ENCODE peak calls at places on chromosome 19, in six cellular contexts. H is AG04450, I is AG09309, V is Panc1, W is vagina, F is colonic mucosa. D is an unnamed sample.

GRCh38 chr19:28881616-28882015 is 331.3 kb downstream of the UQCRFS1 start:
- DNase-seq in F (no peak), V (no peak), I (no peak), H (no peak), W (no peak), D (no peak)

GRCh38 chr19:5680083-5680436 is 256 bp downstream of the MICOS13 start:
- DNase-seq in V (no peak), H (no peak), I (no peak), W (no peak), F (no peak), D (no peak)

GRCh38 chr19:7942981-7943443 is 454 bp downstream of the TIMM44 start:
- DNase-seq in H (no peak), F (no peak), W (no peak), V (no peak), I (no peak), D (no peak)

GRCh38 chr19:32708457-32708856 is 11.1 kb upstream of the TDRD12 start:
- DNase-seq in V (no peak), I (no peak), H (no peak), F (no peak), W (no peak), D (no peak)

GRCh38 chr19:862529-863304 is 3.3 kb downstream of the CFD start:
- DNase-seq in I (no peak), W (no peak), V (no peak), H (no peak), F (peak), D (no peak)

GRCh38 chr19:41263042-41263849 is 926 bp upstream of the HNRNPUL1 start:
- DNase-seq in I (peak), F (peak), H (no peak), V (peak), W (peak), D (peak)

GRCh38 chr19:44356383-44357111 is at the start of gene ZNF112:
- DNase-seq in F (peak), I (peak), H (peak), W (peak), V (peak), D (peak)

GRCh38 chr19:4847190-4847973 is 15.9 kb upstream of the TICAM1 start:
- DNase-seq in W (no peak), F (no peak), H (no peak), I (no peak), V (no peak), D (no peak)

GRCh38 chr19:41144403-41144802 is 30.2 kb downstream of the CYP2F1 start:
- DNase-seq in W (no peak), F (peak), V (peak), I (peak), H (peak), D (peak)

GRCh38 chr19:28884786-28885476 is 328.0 kb downstream of the UQCRFS1 start:
- DNase-seq in F (no peak), I (no peak), W (no peak), V (no peak), H (no peak), D (no peak)

GRCh38 chr19:51668167-51668566 is 21.5 kb upstream of the SIGLEC14 start:
- DNase-seq in F (no peak), W (no peak), V (no peak), H (no peak), I (no peak), D (no peak)

GRCh38 chr19:39398297-39398864 is 7.2 kb downstream of the MED29 start:
- DNase-seq in W (peak), F (peak), I (no peak), H (no peak), V (peak), D (no peak)

GRCh38 chr19:1214299-1214861 is 8.8 kb downstream of the STK11 start:
- DNase-seq in F (no peak), I (no peak), W (no peak), V (no peak), H (no peak), D (no peak)

GRCh38 chr19:16022681-16023557 is 53.4 kb upstream of the TPM4 start:
- DNase-seq in H (no peak), F (no peak), W (no peak), I (no peak), V (no peak), D (no peak)

GRCh38 chr19:57620673-57621348 is 6.8 kb downstream of the ZNF134 start:
- DNase-seq in F (no peak), H (no peak), V (no peak), W (peak), I (no peak), D (no peak)

GRCh38 chr19:13093407-13094284 is 9.0 kb downstream of the LYL1 start:
- DNase-seq in I (peak), H (peak), V (no peak), F (peak), W (no peak), D (peak)

GRCh38 chr19:12769689-12770088 is 5.7 kb downstream of the HOOK2 start:
- DNase-seq in W (no peak), V (no peak), I (no peak), H (no peak), F (peak), D (no peak)

GRCh38 chr19:38831142-38831605 is 420 bp downstream of the ECH1 start:
- DNase-seq in I (peak), W (peak), H (peak), V (no peak), F (peak), D (no peak)

GRCh38 chr19:7139095-7139494 is 69.6 kb downstream of the ZNF557 start:
- DNase-seq in W (no peak), V (no peak), F (no peak), H (no peak), I (no peak), D (no peak)

GRCh38 chr19:15245370-15246197 is 13.3 kb upstream of the EPHX3 start:
- DNase-seq in I (no peak), W (no peak), V (no peak), H (no peak), F (no peak), D (no peak)

GRCh38 chr19:33201473-33201872 is 7.3 kb downstream of the LRP3 start:
- DNase-seq in V (no peak), H (no peak), W (no peak), F (no peak), I (no peak), D (no peak)

GRCh38 chr19:8089664-8090601 is 37.4 kb downstream of the CCL25 start:
- DNase-seq in W (no peak), H (no peak), I (no peak), F (no peak), V (no peak), D (no peak)

GRCh38 chr19:47432091-47432490 is 12.8 kb upstream of the MEIS3 start:
- DNase-seq in V (no peak), F (no peak), H (no peak), W (no peak), I (no peak), D (no peak)

GRCh38 chr19:47427241-47428176 is 8.2 kb upstream of the MEIS3 start:
- DNase-seq in F (peak), W (no peak), H (no peak), V (peak), I (no peak), D (no peak)

GRCh38 chr19:47429140-47429793 is 9.9 kb upstream of the MEIS3 start:
- DNase-seq in W (no peak), H (no peak), F (no peak), I (no peak), V (no peak), D (no peak)

GRCh38 chr19:47430041-47430802 is 10.9 kb upstream of the MEIS3 start:
- DNase-seq in V (no peak), F (peak), H (no peak), W (no peak), I (no peak), D (no peak)

GRCh38 chr19:47428177-47428894 is 9.0 kb upstream of the MEIS3 start:
- DNase-seq in F (peak), I (peak), H (peak), V (peak), W (no peak), D (peak)
- H3K4me3 ChIP-seq in F (no peak), I (peak), H (peak), V (peak), W (peak), D (peak)

GRCh38 chr19:10699650-10700335 is 1.4 kb upstream of the QTRT1 start:
- DNase-seq in I (no peak), W (no peak), V (no peak), H (peak), F (peak), D (no peak)
- TF ChIP-seq CTCF in I (peak), W (peak), V (peak), H (peak), F (peak), D (peak)

GRCh38 chr19:37470216-37470615 is 1.1 kb downstream of the ZNF570 start:
- DNase-seq in W (no peak), V (no peak), F (no peak), H (no peak), I (no peak), D (no peak)
- H3K4me3 ChIP-seq in W (peak), V (peak), F (peak), H (peak), I (no peak), D (peak)

GRCh38 chr19:18484992-18485391 is 36.9 kb downstream of the ELL start:
- DNase-seq in V (no peak), I (no peak), F (no peak), W (no peak), H (no peak), D (no peak)
- TF ChIP-seq CTCF in V (no peak), I (peak), F (no peak), W (no peak), H (no peak), D (no peak)

DNA sequence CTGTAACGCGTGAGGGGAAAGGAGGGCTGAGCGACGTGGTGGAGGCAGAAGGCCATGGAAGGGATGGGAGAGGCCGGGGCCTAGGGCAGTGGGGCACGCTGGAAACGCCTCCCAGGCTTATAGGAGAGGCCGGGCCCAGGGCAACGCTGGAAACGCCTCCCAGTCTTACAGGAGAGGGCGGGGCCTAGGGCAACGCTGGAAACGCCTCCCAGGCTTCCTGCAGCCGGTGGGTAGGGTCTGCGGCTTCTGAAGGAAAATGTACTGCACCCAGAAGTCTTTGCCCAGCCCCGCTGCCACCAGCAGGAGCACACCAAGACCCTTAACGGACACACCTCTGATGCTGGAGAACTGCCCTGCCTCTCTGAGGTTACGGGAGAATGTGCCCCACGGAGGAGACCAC is 9.1 kb downstream of the CACTIN start:
- DNase-seq in W (no peak), I (no peak), H (no peak), V (no peak), F (no peak), D (no peak)
- H3K4me3 ChIP-seq in W (no peak), I (no peak), H (no peak), V (no peak), F (no peak), D (no peak)

DNA sequence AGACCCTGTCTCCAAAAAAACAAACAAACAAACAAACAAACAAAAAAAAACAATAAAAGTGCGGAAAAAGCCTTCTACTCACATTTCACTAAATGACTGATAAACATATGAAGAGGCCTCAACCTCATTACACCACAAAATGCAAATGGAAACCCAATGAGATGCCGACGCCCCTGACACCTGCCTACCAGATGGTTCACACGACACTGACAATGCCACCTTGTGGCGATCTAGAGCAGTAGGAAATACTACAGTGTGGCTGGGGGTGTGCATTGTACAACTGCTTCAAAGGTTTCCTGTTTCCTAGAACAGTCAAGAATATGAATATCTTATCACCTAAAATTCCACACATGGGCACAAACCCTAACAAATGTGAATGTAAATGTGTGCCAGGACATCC is 14.0 kb downstream of the SCGB2B2 start:
- DNase-seq in I (no peak), W (no peak), V (no peak), H (no peak), F (no peak), D (peak)
- TF ChIP-seq CTCF in I (peak), W (no peak), V (peak), H (peak), F (no peak), D (peak)

GRCh38 chr19:35642798-35643254 is 1.3 kb downstream of the ETV2 start:
- DNase-seq in V (no peak), H (no peak), F (peak), W (no peak), I (no peak), D (no peak)

GRCh38 chr19:35645680-35646511 is 2.2 kb upstream of the COX6B1 start:
- DNase-seq in I (no peak), V (no peak), W (no peak), H (no peak), F (no peak), D (no peak)

GRCh38 chr19:35643255-35644205 is 2.0 kb downstream of the ETV2 start:
- DNase-seq in H (peak), I (no peak), W (no peak), F (peak), V (peak), D (no peak)

GRCh38 chr19:35644206-35644986 is 2.9 kb downstream of the ETV2 start:
- DNase-seq in V (peak), H (peak), W (peak), F (peak), I (peak), D (no peak)

GRCh38 chr19:35644987-35645679 is 3.0 kb upstream of the COX6B1 start:
- DNase-seq in F (peak), I (no peak), W (no peak), H (no peak), V (peak), D (no peak)
- H3K4me3 ChIP-seq in F (peak), I (peak), W (peak), H (peak), V (peak), D (peak)

DNA sequence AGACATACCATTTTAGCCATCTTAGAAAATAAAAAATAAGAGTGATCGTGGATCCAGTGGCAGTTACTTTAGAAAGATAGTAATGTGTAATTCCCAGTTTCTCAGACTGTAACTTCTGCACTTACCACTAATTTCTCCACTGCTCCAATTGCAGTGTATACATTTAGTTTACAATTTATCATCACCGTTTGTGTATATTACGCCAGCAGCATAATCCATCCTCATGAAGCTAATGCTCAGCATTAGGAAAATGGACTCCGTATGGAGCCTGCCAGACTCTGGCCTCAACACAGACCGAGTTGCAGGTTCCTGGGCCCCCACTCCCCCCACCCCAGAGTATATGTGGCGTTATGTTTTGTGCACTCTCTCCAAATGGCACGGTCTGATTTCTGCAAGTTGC is 279.1 kb downstream of the TSHZ3 start:
- DNase-seq in H (no peak), F (no peak), W (no peak), V (no peak), I (no peak), D (no peak)
- TF ChIP-seq CTCF in H (no peak), F (no peak), W (no peak), V (no peak), I (no peak), D (no peak)

DNA sequence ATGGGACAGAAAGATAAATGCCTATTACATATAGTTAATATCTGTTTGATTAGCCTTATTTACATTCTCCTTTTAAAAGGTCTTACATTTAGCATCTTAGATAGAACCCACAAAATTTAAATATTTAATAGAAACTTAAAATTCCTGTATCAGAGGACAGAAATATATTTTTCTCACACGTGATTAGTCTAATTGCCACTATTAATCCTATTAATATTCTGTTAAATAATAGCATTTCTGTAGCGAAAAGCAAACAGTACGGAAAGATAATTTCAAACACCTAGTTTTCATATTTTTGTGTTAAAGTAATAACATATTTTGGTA is 380 bp upstream of the ZNF30 start:
- DNase-seq in W (no peak), F (no peak), I (no peak), V (no peak), H (no peak), D (no peak)
- H3K4me3 ChIP-seq in W (peak), F (peak), I (no peak), V (peak), H (peak), D (no peak)

D was measured in HFF-Myc.